ENCODE peak calls at places on chromosome 14, in four cellular contexts. H is MM.1S, D is GM23338, L is PC-3. K is an unnamed sample.

GRCh38 chr14:56280843-56281242 is 162.6 kb downstream of the PELI2 start:
- DNase-seq in H (no peak), D (no peak), L (peak; percentile 46), K (no peak)

GRCh38 chr14:95065411-95065810 is 91.9 kb downstream of the DICER1 start:
- DNase-seq in H (no peak), D (no peak), L (no peak), K (no peak)

GRCh38 chr14:64539186-64539552 is 1.4 kb upstream of the HSPA2 start:
- DNase-seq in H (no peak), D (peak; percentile 20), L (peak; percentile 80), K (no peak)

GRCh38 chr14:97101561-97101960 is 304.4 kb downstream of the VRK1 start:
- DNase-seq in H (no peak), D (no peak), L (no peak), K (no peak)

GRCh38 chr14:75487155-75487671 is 35.1 kb upstream of the BATF start:
- DNase-seq in H (no peak), D (no peak), L (peak; percentile 55), K (no peak)

GRCh38 chr14:67636361-67636919 is 16.7 kb downstream of the ARG2 start:
- DNase-seq in H (no peak), D (no peak), L (no peak), K (peak; percentile 23)

GRCh38 chr14:30015471-30015870 is 87.8 kb upstream of the PRKD1 start:
- DNase-seq in H (no peak), D (no peak), L (no peak), K (no peak)

GRCh38 chr14:43503508-43503907 is 1003.6 kb downstream of the FSCB start:
- DNase-seq in H (peak; percentile 7), D (peak; percentile 7), L (peak; percentile 45), K (peak; percentile 8)

GRCh38 chr14:99226687-99227086 is 45.3 kb downstream of the BCL11B start:
- DNase-seq in H (no peak), D (no peak), L (no peak), K (no peak)

GRCh38 chr14:99224948-99225347 is 47.0 kb downstream of the BCL11B start:
- DNase-seq in H (no peak), D (no peak), L (no peak), K (no peak)

GRCh38 chr14:99224116-99224910 is 47.7 kb downstream of the BCL11B start:
- DNase-seq in H (no peak), D (peak; percentile 77), L (no peak), K (no peak)

GRCh38 chr14:99229654-99230215 is 42.3 kb downstream of the BCL11B start:
- DNase-seq in H (no peak), D (no peak), L (no peak), K (no peak)

DNA sequence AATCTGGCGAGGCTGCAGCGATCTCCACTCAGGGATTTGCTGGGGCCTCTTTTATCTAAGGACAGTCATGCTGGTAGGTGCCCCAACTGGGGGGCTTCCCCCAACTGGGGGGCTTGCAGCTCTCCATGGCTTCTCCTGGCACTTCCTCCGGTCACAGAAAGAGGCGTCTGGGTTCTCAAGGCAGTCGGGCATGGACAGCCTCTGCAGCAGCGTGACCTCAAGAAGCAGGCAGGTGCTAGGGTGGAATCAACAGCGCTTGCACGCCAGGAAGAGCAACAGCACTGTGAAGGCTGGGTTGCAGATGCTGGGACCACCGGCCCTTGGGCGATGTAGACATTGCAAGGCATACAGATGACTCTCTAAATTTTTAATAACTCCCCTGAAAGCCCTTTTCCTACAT is 46.2 kb downstream of the BCL11B start:
- DNase-seq in H (no peak), D (no peak), L (no peak), K (no peak)
- H3K9me2 ChIP-seq in H (no peaks in the 10 kb centered on the region), D (no peaks in the 10 kb centered on the region), L (no peaks in the 10 kb centered on the region), K (no peaks in the 10 kb centered on the region)

DNA sequence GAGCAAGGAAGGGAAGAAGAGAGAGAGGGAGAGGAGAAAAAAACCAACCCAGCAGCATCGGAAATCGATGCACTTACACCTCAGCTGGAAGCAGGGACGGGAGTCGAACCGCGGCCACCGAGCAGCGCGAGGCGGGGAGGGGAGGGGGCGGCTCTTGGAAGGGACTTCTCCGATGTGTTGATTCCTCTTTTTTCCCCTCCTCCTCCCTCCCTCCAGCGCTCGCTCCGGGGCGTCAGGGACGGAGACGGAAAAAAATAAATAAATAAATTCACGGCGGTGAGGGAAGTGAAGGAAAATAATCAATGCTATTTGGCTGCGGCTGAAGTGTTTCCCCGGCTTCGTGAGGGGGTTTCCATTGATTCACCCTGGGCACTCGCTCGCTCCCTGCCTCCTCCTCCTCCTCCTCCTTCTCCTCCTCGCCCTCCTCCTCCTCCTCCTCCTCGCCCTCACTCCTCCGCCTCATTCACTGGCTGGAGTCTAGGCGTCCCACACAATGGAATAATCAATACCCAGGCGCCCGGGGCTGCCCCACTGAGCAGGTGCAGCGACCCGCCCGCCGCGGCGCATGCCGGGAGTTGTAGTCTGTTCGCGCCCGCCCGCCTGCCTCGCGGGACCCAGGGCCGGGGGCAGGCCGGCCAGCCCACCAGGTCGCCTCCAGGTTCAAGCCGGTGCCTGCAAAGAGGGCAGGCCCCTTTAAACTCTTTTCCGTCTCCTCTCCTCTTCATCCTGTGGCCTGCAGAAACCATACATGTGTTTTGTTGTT is at the start of gene ZFHX2:
- DNase-seq in H (peak; percentile 38), D (peak; percentile 95), L (peak; percentile 84), K (peak; percentile 86)
- TF ChIP-seq EZH2phosphoT487 in H (no peak), D (no peak), L (no peak), K (no peak)

GRCh38 chr14:102277874-102278630 is 26.9 kb downstream of the MOK start:
- DNase-seq in H (no peak), D (no peak), L (no peak), K (no peak)
- H3K9me2 ChIP-seq in H (no peaks in the 10 kb centered on the region), D (no peaks in the 10 kb centered on the region), L (no peaks in the 10 kb centered on the region), K (no peaks in the 10 kb centered on the region)

GRCh38 chr14:52155656-52156213 is 86.9 kb upstream of the NID2 start:
- DNase-seq in H (no peak), D (no peak), L (no peak), K (no peak)
- TF ChIP-seq EZH2phosphoT487 in H (no peak), D (no peak), L (no peak), K (no peak)

GRCh38 chr14:77848031-77848430 is 48.1 kb downstream of the ADCK1 start:
- DNase-seq in H (no peak), D (no peak), L (no peak), K (no peak)
- H3K9me2 ChIP-seq in H (no peaks in the 10 kb centered on the region), D (peaks cover 3% of the 10 kb centered on the region), L (no peaks in the 10 kb centered on the region), K (no peaks in the 10 kb centered on the region)

GRCh38 chr14:87230726-87231125 is 762.3 kb downstream of the GALC start:
- DNase-seq in H (no peak), D (no peak), L (no peak), K (no peak)

GRCh38 chr14:87231336-87232026 is 761.5 kb downstream of the GALC start:
- DNase-seq in H (no peak), D (no peak), L (no peak), K (no peak)

GRCh38 chr14:87233266-87233665 is 759.7 kb downstream of the GALC start:
- DNase-seq in H (peak; percentile 16), D (no peak), L (no peak), K (no peak)

GRCh38 chr14:87229131-87229530 is 763.9 kb downstream of the GALC start:
- DNase-seq in H (no peak), D (no peak), L (no peak), K (no peak)

GRCh38 chr14:87233806-87234384 is 759.1 kb downstream of the GALC start:
- DNase-seq in H (no peak), D (no peak), L (no peak), K (no peak)
- TF ChIP-seq EZH2phosphoT487 in H (no peak), D (no peak), L (no peak), K (no peak)

K was measured in hepatocyte.